ENCODE peak calls at places on chromosomes 4 and X, in four cellular contexts. One of them, this sample, is unnamed.

GRCh38 chr4:114184901-114185300 is 205.5 kb upstream of the ARSJ start:
- DNase-seq in HepG2: no peak
- DNase-seq in A549: no peak
- DNase-seq in H1: no peak
- DNase-seq in this sample: no peak

GRCh38 chr4:185036842-185037241 is 18.6 kb downstream of the HELT start:
- DNase-seq in HepG2: no peak
- DNase-seq in A549: no peak
- DNase-seq in H1: no peak
- DNase-seq in this sample: no peak

GRCh38 chr4:37763831-37764230 is 62.7 kb upstream of the PGM2 start:
- DNase-seq in HepG2: no peak
- DNase-seq in H1: no peak
- DNase-seq in A549: no peak
- DNase-seq in this sample: no peak

GRCh38 chr4:139171878-139172691 is 4.9 kb downstream of the ELF2 start:
- DNase-seq in A549: peak; percentile 35
- DNase-seq in H1: no peak
- DNase-seq in HepG2: peak; percentile 21
- DNase-seq in this sample: no peak

GRCh38 chrX:148380614-148381561 is 119.5 kb upstream of the AFF2 start:
- DNase-seq in A549: no peak
- DNase-seq in H1: no peak
- DNase-seq in HepG2: no peak
- DNase-seq in this sample: no peak

GRCh38 chr4:67928547-67928946 is 34.7 kb downstream of the TMPRSS11A start:
- DNase-seq in A549: peak; percentile 5
- DNase-seq in HepG2: no peak
- DNase-seq in H1: no peak
- DNase-seq in this sample: no peak

GRCh38 chr4:115851918-115852766 is 738.7 kb upstream of the NDST4 start:
- DNase-seq in H1: peak; percentile 67
- DNase-seq in HepG2: peak; percentile 53
- DNase-seq in A549: peak; percentile 48
- DNase-seq in this sample: peak; percentile 6

GRCh38 chrX:106802388-106803275 is at the start of gene TBC1D8B:
- DNase-seq in HepG2: peak; percentile 89
- DNase-seq in H1: peak; percentile 55
- DNase-seq in A549: peak; percentile 89
- DNase-seq in this sample: peak; percentile 13

GRCh38 chr4:83858121-83858520 is 322.2 kb downstream of the GPAT3 start:
- DNase-seq in HepG2: no peak
- DNase-seq in A549: peak; percentile 11
- DNase-seq in H1: no peak
- DNase-seq in this sample: no peak

GRCh38 chr4:52661966-52662705 is 3.0 kb upstream of the USP46 start:
- DNase-seq in H1: no peak
- DNase-seq in HepG2: no peak
- DNase-seq in A549: no peak
- DNase-seq in this sample: no peak

GRCh38 chr4:72314869-72315268 is 254.2 kb downstream of the ADAMTS3 start:
- DNase-seq in A549: peak; percentile 1
- DNase-seq in H1: no peak
- DNase-seq in HepG2: no peak
- DNase-seq in this sample: no peak

GRCh38 chr4:673349-674091 is 556 bp downstream of the ATP5ME start:
- DNase-seq in H1: no peak
- DNase-seq in A549: no peak
- DNase-seq in HepG2: peak; percentile 46
- DNase-seq in this sample: no peak

GRCh38 chr4:163269874-163270273 is 62.5 kb downstream of the NPY1R start:
- DNase-seq in H1: no peak
- DNase-seq in A549: no peak
- DNase-seq in HepG2: no peak
- DNase-seq in this sample: peak; percentile 28

GRCh38 chr4:56976878-56977320 is 507 bp downstream of the NOA1 start:
- DNase-seq in A549: peak; percentile 12
- DNase-seq in H1: peak; percentile 78
- DNase-seq in HepG2: peak; percentile 26
- DNase-seq in this sample: peak; percentile 41

GRCh38 chr4:114598191-114599121 is at the start of gene UGT8:
- DNase-seq in HepG2: no peak
- DNase-seq in H1: peak; percentile 84
- DNase-seq in A549: peak; percentile 5
- DNase-seq in this sample: peak; percentile 72

GRCh38 chrX:67784712-67785111 is 240.9 kb downstream of the AR start:
- DNase-seq in A549: no peak
- DNase-seq in H1: no peak
- DNase-seq in HepG2: no peak
- DNase-seq in this sample: no peak

GRCh38 chrX:107894038-107894437 is 68.4 kb downstream of the MID2 start:
- DNase-seq in HepG2: peak; percentile 47
- DNase-seq in A549: peak; percentile 61
- DNase-seq in H1: peak; percentile 39
- DNase-seq in this sample: peak; percentile 50

GRCh38 chrX:110381216-110381615 is 22.6 kb downstream of the RTL9 start:
- DNase-seq in HepG2: no peak
- DNase-seq in A549: no peak
- DNase-seq in H1: no peak
- DNase-seq in this sample: no peak

GRCh38 chrX:29530520-29530919 is 684.8 kb upstream of the MAGEB2 start:
- DNase-seq in A549: peak; percentile 10
- DNase-seq in HepG2: no peak
- DNase-seq in H1: no peak
- DNase-seq in this sample: no peak

GRCh38 chr4:4923208-4923607 is 63.7 kb downstream of the MSX1 start:
- DNase-seq in H1: no peak
- DNase-seq in A549: no peak
- DNase-seq in HepG2: no peak
- DNase-seq in this sample: no peak

GRCh38 chr4:162921178-162921785 is 245.4 kb downstream of the NAF1 start:
- DNase-seq in H1: no peak
- DNase-seq in HepG2: no peak
- DNase-seq in A549: no peak
- DNase-seq in this sample: no peak

GRCh38 chr4:11223261-11223660 is 205.4 kb downstream of the HS3ST1 start:
- DNase-seq in A549: no peak
- DNase-seq in H1: no peak
- DNase-seq in HepG2: no peak
- DNase-seq in this sample: no peak

GRCh38 chrX:152450076-152450475 is 1.0 kb downstream of the GABRA3 start:
- DNase-seq in A549: no peak
- DNase-seq in HepG2: no peak
- DNase-seq in H1: peak; percentile 42
- DNase-seq in this sample: no peak

GRCh38 chr4:78057135-78057599 is at the start of gene FRAS1:
- DNase-seq in H1: peak; percentile 76
- DNase-seq in A549: peak; percentile 20
- DNase-seq in HepG2: peak; percentile 62
- DNase-seq in this sample: no peak

GRCh38 chr4:175560628-175561027 is 251.4 kb downstream of the GPM6A start:
- DNase-seq in A549: peak; percentile 41
- DNase-seq in H1: no peak
- DNase-seq in HepG2: no peak
- DNase-seq in this sample: no peak

GRCh38 chr4:109432676-109433075 is 939 bp upstream of the SEC24B start:
- DNase-seq in HepG2: no peak
- DNase-seq in H1: no peak
- DNase-seq in A549: peak; percentile 12
- DNase-seq in this sample: no peak

GRCh38 chrX:47112316-47112954 is 32.1 kb downstream of the NDUFB11 start:
- DNase-seq in A549: no peak
- DNase-seq in HepG2: peak; percentile 22
- DNase-seq in H1: no peak
- DNase-seq in this sample: no peak

GRCh38 chr4:153207561-153207960 is 3.3 kb downstream of the TRIM2 start:
- DNase-seq in H1: no peak
- DNase-seq in A549: peak; percentile 16
- DNase-seq in HepG2: peak; percentile 28
- DNase-seq in this sample: peak; percentile 46

GRCh38 chr4:101328063-101328602 is 19.2 kb downstream of the PPP3CA start:
- DNase-seq in H1: no peak
- DNase-seq in A549: no peak
- DNase-seq in HepG2: no peak
- DNase-seq in this sample: no peak

GRCh38 chrX:44580466-44580865 is 37.8 kb upstream of the FUNDC1 start:
- DNase-seq in H1: no peak
- DNase-seq in HepG2: no peak
- DNase-seq in A549: peak; percentile 62
- DNase-seq in this sample: no peak

GRCh38 chr4:152246659-152247058 is 289.2 kb downstream of the FBXW7 start:
- DNase-seq in A549: no peak
- DNase-seq in HepG2: no peak
- DNase-seq in H1: no peak
- DNase-seq in this sample: no peak

DNA sequence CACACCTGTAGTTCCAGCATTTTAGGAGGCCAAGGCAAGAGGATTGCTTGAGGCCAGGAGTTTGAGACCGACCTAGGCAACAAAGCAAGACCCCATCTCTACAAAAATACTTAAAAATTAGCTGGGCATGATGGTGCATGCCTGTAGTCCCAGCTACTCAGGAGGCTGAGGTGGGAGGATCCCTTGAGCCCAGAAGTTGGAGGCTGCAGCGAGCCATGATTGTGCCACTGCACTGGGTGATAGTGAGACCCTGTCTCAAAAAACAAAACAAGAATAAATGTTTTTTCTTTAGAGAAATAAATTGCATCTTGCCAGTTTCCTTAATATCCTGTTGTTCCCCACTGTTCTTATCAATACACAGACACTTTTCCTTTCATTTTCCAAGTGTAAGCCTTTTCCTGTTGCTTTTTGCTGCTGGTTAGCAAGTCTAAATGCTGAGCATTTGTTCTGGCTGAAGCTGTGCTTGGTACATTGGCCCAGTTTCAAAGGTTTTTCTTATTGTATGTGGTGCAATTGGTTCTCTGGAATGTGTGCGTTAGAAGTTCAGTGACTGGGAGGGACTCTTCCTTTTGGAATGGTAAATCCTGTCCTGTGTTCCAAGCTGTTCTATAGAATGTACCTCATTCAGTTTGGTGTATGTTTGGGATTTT is 98.2 kb downstream of the AFF1 start:
- DNase-seq in A549: no peak
- DNase-seq in HepG2: peak; percentile 69
- DNase-seq in H1: no peak
- DNase-seq in this sample: no peak
- H3K4me1 ChIP-seq in A549: peaks cover 68% of the 10 kb centered on the region
- H3K4me1 ChIP-seq in HepG2: peaks cover 33% of the 10 kb centered on the region
- H3K4me1 ChIP-seq in H1: peaks cover 27% of the 10 kb centered on the region
- H3K4me1 ChIP-seq in this sample: peaks cover 60% of the 10 kb centered on the region

GRCh38 chr4:6367313-6367945 is 97.8 kb downstream of the WFS1 start:
- DNase-seq in HepG2: no peak
- DNase-seq in A549: no peak
- DNase-seq in H1: no peak
- DNase-seq in this sample: no peak
- TF ChIP-seq RNF2 in HepG2: no peak
- TF ChIP-seq RNF2 in A549: no peak
- TF ChIP-seq RNF2 in H1: no peak
- TF ChIP-seq RNF2 in this sample: no peak

GRCh38 chr4:125481334-125481733 is 166.6 kb downstream of the FAT4 start:
- DNase-seq in H1: no peak
- DNase-seq in HepG2: no peak
- DNase-seq in A549: no peak
- DNase-seq in this sample: no peak

GRCh38 chr4:125484912-125485311 is 170.2 kb downstream of the FAT4 start:
- DNase-seq in H1: no peak
- DNase-seq in A549: no peak
- DNase-seq in HepG2: no peak
- DNase-seq in this sample: no peak

GRCh38 chr4:125483278-125483677 is 168.5 kb downstream of the FAT4 start:
- DNase-seq in HepG2: no peak
- DNase-seq in H1: no peak
- DNase-seq in A549: no peak
- DNase-seq in this sample: no peak

GRCh38 chr4:125486354-125486753 is 171.6 kb downstream of the FAT4 start:
- DNase-seq in HepG2: no peak
- DNase-seq in A549: no peak
- DNase-seq in H1: no peak
- DNase-seq in this sample: no peak

GRCh38 chr4:125482822-125483221 is 168.1 kb downstream of the FAT4 start:
- DNase-seq in HepG2: no peak
- DNase-seq in H1: no peak
- DNase-seq in A549: no peak
- DNase-seq in this sample: no peak
- H3K4me1 ChIP-seq in HepG2: no peaks in the 10 kb centered on the region
- H3K4me1 ChIP-seq in H1: no peaks in the 10 kb centered on the region
- H3K4me1 ChIP-seq in A549: no peaks in the 10 kb centered on the region
- H3K4me1 ChIP-seq in this sample: no peaks in the 10 kb centered on the region

GRCh38 chr4:58807843-58808605 is 1697.8 kb upstream of the IGFBP7 start:
- DNase-seq in A549: peak; percentile 61
- DNase-seq in HepG2: no peak
- DNase-seq in H1: no peak
- DNase-seq in this sample: no peak
- TF ChIP-seq RNF2 in A549: no peak
- TF ChIP-seq RNF2 in HepG2: no peak
- TF ChIP-seq RNF2 in H1: no peak
- TF ChIP-seq RNF2 in this sample: no peak

DNA sequence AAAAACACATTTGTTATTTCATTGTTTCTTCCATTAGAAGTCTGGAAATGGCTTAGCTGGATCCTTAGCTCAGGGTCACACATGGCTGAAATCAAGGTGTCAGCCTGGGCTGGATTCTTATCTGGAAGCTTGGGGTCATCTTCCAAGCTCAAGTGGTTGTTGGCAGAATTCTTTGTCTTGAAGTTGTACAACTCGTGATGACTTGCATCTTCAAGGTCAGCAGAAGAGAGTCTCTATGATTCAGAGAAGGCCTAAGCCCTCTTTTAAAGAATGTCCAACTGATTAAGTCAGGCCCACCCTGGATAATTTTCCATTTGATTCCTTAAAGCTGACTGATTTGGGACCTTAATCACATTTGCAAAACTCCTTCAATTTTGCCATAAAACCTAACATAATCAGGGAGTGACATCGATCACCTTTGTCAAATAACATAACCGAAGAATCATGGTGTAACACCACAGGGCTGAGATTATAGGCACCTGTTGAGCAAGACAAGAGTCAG is 22.1 kb downstream of the TMSB4X start:
- DNase-seq in A549: no peak
- DNase-seq in HepG2: no peak
- DNase-seq in H1: no peak
- DNase-seq in this sample: no peak
- H3K4me1 ChIP-seq in A549: peaks cover 60% of the 10 kb centered on the region
- H3K4me1 ChIP-seq in HepG2: no peaks in the 10 kb centered on the region
- H3K4me1 ChIP-seq in H1: no peaks in the 10 kb centered on the region
- H3K4me1 ChIP-seq in this sample: no peaks in the 10 kb centered on the region

GRCh38 chr4:180950377-180950776 is 1292.8 kb upstream of the TENM3 start:
- DNase-seq in A549: no peak
- DNase-seq in HepG2: no peak
- DNase-seq in H1: no peak
- DNase-seq in this sample: no peak
- TF ChIP-seq RNF2 in A549: no peak
- TF ChIP-seq RNF2 in HepG2: no peak
- TF ChIP-seq RNF2 in H1: no peak
- TF ChIP-seq RNF2 in this sample: no peak

This sample was measured in K562.